ENCODE peak calls at places on chromosomes 6 and 20, in five cellular contexts. L is fibroblast of lung, Y is hepatocyte, W is epithelial cell of esophagus, S is BJ. U is an unnamed sample.
A peak's percentile ranks its signal among the peaks of the same experiment; 100 is the strongest.

GRCh38 chr6:1325471-1326309 is 13.8 kb downstream of the FOXQ1 start:
- DNase-seq in L (peak; percentile 98), Y (peak; percentile 67), W (peak; percentile 96), S (peak; percentile 93), U (peak; percentile 97)

GRCh38 chr6:158357570-158358216 is 45.4 kb downstream of the TULP4 start:
- DNase-seq in L (no peak), Y (no peak), W (peak; percentile 42), S (no peak), U (peak; percentile 28)

GRCh38 chr20:62439218-62439617 is 11.9 kb upstream of the RBBP8NL start:
- DNase-seq in L (no peak), Y (no peak), W (no peak), S (no peak), U (no peak)

GRCh38 chr6:167782698-167783517 is 43.8 kb upstream of the AFDN start:
- DNase-seq in L (no peak), Y (peak; percentile 69), W (no peak), S (no peak), U (no peak)

GRCh38 chr20:32158943-32159660 is 48.4 kb downstream of the PLAGL2 start:
- DNase-seq in L (no peak), Y (no peak), W (no peak), S (no peak), U (peak; percentile 40)

GRCh38 chr6:5149891-5150290 is 64.8 kb downstream of the PPP1R3G start:
- DNase-seq in L (no peak), Y (no peak), W (no peak), S (no peak), U (no peak)

GRCh38 chr20:61096463-61096862 is 155.6 kb upstream of the CDH4 start:
- DNase-seq in L (no peak), Y (no peak), W (no peak), S (no peak), U (no peak)

GRCh38 chr6:155483858-155484257 is 28.2 kb upstream of the NOX3 start:
- DNase-seq in L (peak; percentile 61), Y (no peak), W (peak; percentile 63), S (no peak), U (peak; percentile 60)

GRCh38 chr6:53734473-53735299 is 60.1 kb upstream of the LRRC1 start:
- DNase-seq in L (peak; percentile 26), Y (peak; percentile 77), W (peak; percentile 94), S (peak; percentile 77), U (peak; percentile 96)

GRCh38 chr6:116515141-116515540 is 3.7 kb downstream of the CALHM5 start:
- DNase-seq in L (no peak), Y (no peak), W (no peak), S (no peak), U (no peak)

GRCh38 chr6:116513224-116513875 is 1.9 kb downstream of the CALHM5 start:
- DNase-seq in L (no peak), Y (no peak), W (peak; percentile 91), S (no peak), U (peak; percentile 81)

GRCh38 chr6:116512155-116512559 is 718 bp downstream of the CALHM5 start:
- DNase-seq in L (peak; percentile 43), Y (no peak), W (no peak), S (no peak), U (no peak)

GRCh38 chr6:116512709-116513108 is 1.3 kb downstream of the CALHM5 start:
- DNase-seq in L (no peak), Y (no peak), W (no peak), S (no peak), U (no peak)

DNA sequence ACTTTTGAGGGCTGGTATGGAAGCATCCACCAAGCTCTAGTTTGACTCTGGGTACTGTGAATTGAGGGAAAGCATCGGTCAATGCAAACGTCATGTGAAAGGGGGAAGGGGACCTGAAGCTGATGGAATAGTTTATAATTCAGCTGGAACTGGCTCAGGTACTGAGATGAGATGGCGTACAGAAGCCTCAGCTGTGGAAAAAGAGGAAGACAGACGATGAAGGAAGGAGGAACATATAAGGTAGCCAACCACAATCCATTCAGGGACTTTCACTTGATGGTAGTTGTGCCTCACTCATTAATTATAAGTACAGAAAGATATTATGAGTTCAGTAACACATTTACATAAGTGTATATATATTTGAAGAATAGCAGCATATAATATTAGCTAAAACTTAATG is 2.7 kb downstream of the CALHM5 start:
- DNase-seq in L (no peak), Y (no peak), W (no peak), S (no peak), U (no peak)
- H3K4me3 ChIP-seq in L (no peak overlapping the region), Y (no peak overlapping the region), W (no peak overlapping the region), S (no peak overlapping the region), U (no peak overlapping the region)

GRCh38 chr6:105836379-105836778 is 249.8 kb upstream of the PRDM1 start:
- DNase-seq in L (no peak), Y (no peak), W (no peak), S (no peak), U (no peak)

GRCh38 chr6:105838156-105838555 is 248.0 kb upstream of the PRDM1 start:
- DNase-seq in L (peak; percentile 30), Y (no peak), W (no peak), S (peak; percentile 50), U (no peak)

GRCh38 chr6:105836889-105837288 is 249.2 kb upstream of the PRDM1 start:
- DNase-seq in L (peak; percentile 14), Y (peak; percentile 42), W (peak; percentile 50), S (no peak), U (peak; percentile 29)

GRCh38 chr6:105834548-105834947 is 251.6 kb upstream of the PRDM1 start:
- DNase-seq in L (no peak), Y (no peak), W (no peak), S (no peak), U (no peak)

DNA sequence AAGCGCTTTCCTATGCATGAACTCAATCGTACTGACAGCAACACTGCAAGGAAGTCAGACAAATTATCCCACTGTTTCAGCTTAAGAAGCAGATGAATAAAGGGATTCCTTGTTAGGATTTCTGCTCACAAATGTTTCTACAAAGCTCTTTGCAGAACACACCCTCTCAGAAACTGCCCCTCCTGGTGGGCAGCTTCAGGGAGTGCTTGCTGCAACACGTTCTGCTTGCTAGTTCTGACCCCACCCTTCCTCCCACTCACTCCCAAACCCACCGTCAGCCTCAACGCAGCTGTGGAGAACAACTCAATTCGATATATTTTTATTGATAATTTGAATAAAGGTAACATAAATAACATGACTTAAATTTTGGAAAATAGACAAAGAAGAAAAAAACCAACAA is 250.8 kb upstream of the PRDM1 start:
- DNase-seq in L (peak; percentile 51), Y (peak; percentile 42), W (peak; percentile 87), S (no peak), U (peak; percentile 78)
- TF ChIP-seq CTCF in L (peak; percentile 45), Y (peak; percentile 41), W (peak; percentile 69), S (peak; percentile 32), U (peak; percentile 59)

GRCh38 chr6:134339216-134339615 is 21.3 kb upstream of the SGK1 start:
- DNase-seq in L (no peak), Y (no peak), W (no peak), S (no peak), U (no peak)
- H3K4me3 ChIP-seq in L (no peak overlapping the region), Y (no peak overlapping the region), W (no peak overlapping the region), S (no peak overlapping the region), U (no peak overlapping the region)

GRCh38 chr6:121436172-121436965 is 923 bp downstream of the GJA1 start:
- DNase-seq in L (peak; percentile 34), Y (peak; percentile 14), W (peak; percentile 13), S (no peak), U (peak; percentile 4)
- TF ChIP-seq CTCF in L (no peak), Y (no peak), W (no peak), S (no peak), U (no peak)

DNA sequence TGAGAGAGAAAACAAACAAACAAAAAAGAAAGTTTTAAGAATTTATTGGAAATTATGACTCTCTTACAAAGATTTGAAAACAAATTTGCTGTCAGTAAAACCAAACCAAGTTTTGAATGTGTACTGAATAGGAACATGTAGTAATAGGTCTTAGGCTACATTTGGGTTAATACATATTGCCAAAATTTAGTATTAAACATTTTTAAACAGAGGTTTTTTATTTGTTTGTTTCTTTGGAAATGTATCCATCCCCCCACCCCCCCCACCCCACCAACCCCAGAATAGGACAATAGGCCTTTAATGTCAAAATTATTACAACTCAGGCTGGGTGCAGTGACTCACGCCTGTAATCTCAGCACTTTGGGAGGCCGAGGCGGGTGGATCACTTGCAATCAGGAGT is 2.5 kb downstream of the C6orf118 start:
- DNase-seq in L (no peak), Y (no peak), W (no peak), S (no peak), U (no peak)
- H3K4me3 ChIP-seq in L (no peak overlapping the region), Y (no peak overlapping the region), W (no peak overlapping the region), S (no peak overlapping the region), U (no peak overlapping the region)

DNA sequence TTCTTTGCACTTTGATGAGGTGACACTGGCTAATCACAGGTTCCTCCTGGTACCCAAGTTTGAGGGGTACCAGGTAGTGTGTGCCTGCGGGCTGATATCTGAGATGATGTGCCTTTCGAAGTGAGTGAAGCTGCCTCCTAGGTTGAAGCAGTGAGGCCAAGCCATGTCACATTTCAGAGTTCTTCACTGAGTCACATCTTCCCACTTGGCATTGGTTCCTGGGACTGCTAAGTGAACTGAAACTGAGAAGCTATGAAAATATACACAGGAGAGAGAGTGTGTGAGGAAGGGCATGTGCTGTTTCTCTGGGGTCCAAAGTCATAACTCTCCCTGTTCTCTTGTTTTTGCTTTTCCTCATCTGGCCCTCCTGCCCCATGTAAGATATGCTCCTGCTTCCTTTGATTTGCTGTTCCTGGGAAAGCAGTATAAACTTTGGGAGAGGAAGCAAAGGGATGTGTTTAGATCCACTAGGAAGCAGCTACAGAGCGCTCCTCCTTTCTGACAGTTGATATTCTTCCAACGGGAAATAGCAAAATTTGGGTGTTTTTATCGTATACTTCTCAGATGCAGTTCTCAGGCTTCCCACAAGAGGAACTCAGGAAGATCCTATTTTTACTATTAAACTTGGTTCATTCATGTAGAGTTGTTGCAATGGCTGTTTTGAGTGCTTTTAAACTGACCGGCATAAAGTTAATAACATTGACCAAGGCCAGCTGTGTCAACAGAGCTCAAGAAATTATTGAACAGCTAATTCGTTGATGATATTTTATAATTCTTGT is 153.7 kb downstream of the MOXD1 start:
- DNase-seq in L (peak; percentile 37), Y (no peak), W (peak; percentile 5), S (no peak), U (peak; percentile 38)
- TF ChIP-seq CTCF in L (peak; percentile 8), Y (no peak), W (peak; percentile 17), S (peak; percentile 28), U (no peak)

DNA sequence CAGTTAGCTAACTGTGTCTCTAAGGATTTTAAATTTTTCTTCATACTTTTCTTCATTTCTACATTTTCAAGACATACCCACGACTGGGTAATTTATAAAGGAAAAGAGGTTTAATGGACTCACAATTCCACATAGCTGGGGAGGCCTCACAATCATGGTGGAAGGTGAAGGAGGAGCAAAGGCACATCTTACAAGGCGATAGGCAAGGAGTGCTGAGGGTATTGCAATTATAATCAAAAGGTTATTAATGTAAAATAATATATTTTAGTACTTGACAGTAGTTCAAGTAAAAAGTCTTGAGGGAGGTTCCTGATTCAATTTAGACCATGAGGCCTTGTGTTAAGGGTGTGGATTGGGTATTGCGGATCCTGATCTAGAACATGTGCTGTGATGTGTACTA is 7.3 kb upstream of the ABCC10 start:
- DNase-seq in L (no peak), Y (no peak), W (no peak), S (no peak), U (no peak)
- H3K4me3 ChIP-seq in L (no peak overlapping the region), Y (no peak overlapping the region), W (no peak overlapping the region), S (no peak overlapping the region), U (no peak overlapping the region)

U was measured in bronchial epithelial cell.